ENCODE peak calls at places on chromosomes 13 and 19, in eight cellular contexts. A is body of pancreas, O is endodermal cell, X is thoracic aorta, L is esophagus squamous epithelium, K is neuronal stem cell, E is ovary, N is heart left ventricle. J is an unnamed sample. For H3K4me1, the result is how much of the 10 kb centered on the place peaks cover.

GRCh38 chr13:97339019-97339988 is 94.7 kb upstream of the RAP2A start:
- DNase-seq in A (peak), O (no peak), X (peak), L (no peak), K (no peak), E (peak), N (peak), J (no peak)

GRCh38 chr19:49869009-49869483 is 1.7 kb upstream of the PNKP start:
- DNase-seq in A (no peak), O (no peak), X (no peak), L (no peak), K (no peak), E (no peak), N (no peak), J (no peak)

GRCh38 chr19:29266603-29267002 is 53.7 kb upstream of the UQCRFS1 start:
- DNase-seq in A (no peak), O (peak), X (no peak), L (no peak), K (no peak), E (no peak), N (no peak), J (no peak)

GRCh38 chr13:65921933-65922332 is 1308.2 kb downstream of the PCDH9 start:
- DNase-seq in A (no peak), O (no peak), X (no peak), L (no peak), K (no peak), E (no peak), N (no peak), J (no peak)

GRCh38 chr19:58543826-58544590 is at the start of gene TRIM28:
- DNase-seq in A (peak), O (peak), X (peak), L (no peak), K (peak), E (peak), N (peak), J (peak)

GRCh38 chr13:75373988-75374387 is 108.0 kb downstream of the TBC1D4 start:
- DNase-seq in A (no peak), O (no peak), X (no peak), L (no peak), K (no peak), E (no peak), N (no peak), J (no peak)

GRCh38 chr19:29587518-29587986 is 18.5 kb upstream of the POP4 start:
- DNase-seq in A (no peak), O (no peak), X (no peak), L (no peak), K (no peak), E (no peak), N (no peak), J (no peak)

GRCh38 chr13:32409561-32410440 is 18.1 kb downstream of the N4BP2L1 start:
- DNase-seq in A (peak), O (peak), X (no peak), L (no peak), K (no peak), E (peak), N (peak), J (peak)

GRCh38 chr19:47839913-47840312 is 18.2 kb downstream of the CRX start:
- DNase-seq in A (no peak), O (peak), X (no peak), L (no peak), K (no peak), E (no peak), N (no peak), J (peak)

GRCh38 chr19:16922949-16923348 is 34.1 kb downstream of the F2RL3 start:
- DNase-seq in A (no peak), O (no peak), X (no peak), L (no peak), K (no peak), E (no peak), N (no peak), J (no peak)

GRCh38 chr13:25966086-25966485 is 85.7 kb downstream of the SHISA2 start:
- DNase-seq in A (no peak), O (no peak), X (no peak), L (no peak), K (no peak), E (no peak), N (no peak), J (no peak)

GRCh38 chr13:31725841-31726240 is 13.5 kb upstream of the RXFP2 start:
- DNase-seq in A (no peak), O (no peak), X (no peak), L (no peak), K (no peak), E (no peak), N (no peak), J (no peak)

GRCh38 chr13:30792257-30793000 is 57.1 kb downstream of the ALOX5AP start:
- DNase-seq in A (peak), O (peak), X (peak), L (no peak), K (peak), E (peak), N (peak), J (peak)

GRCh38 chr19:47826800-47827199 is 5.1 kb downstream of the CRX start:
- DNase-seq in A (no peak), O (no peak), X (no peak), L (no peak), K (no peak), E (no peak), N (no peak), J (no peak)

GRCh38 chr19:55383789-55384575 is at the start of gene TMEM238:
- DNase-seq in A (peak), O (peak), X (no peak), L (no peak), K (peak), E (peak), N (peak), J (peak)

GRCh38 chr13:56861472-56861871 is 279.2 kb upstream of the PRR20A start:
- DNase-seq in A (no peak), O (no peak), X (no peak), L (no peak), K (no peak), E (no peak), N (no peak), J (no peak)

GRCh38 chr19:5631511-5632240 is 8.8 kb downstream of the SAFB start:
- DNase-seq in A (no peak), O (no peak), X (no peak), L (no peak), K (no peak), E (no peak), N (no peak), J (no peak)
- H3K4me3 ChIP-seq in A (no peak), O (no peak), X (peak), L (no peak), K (no peak), E (peak), N (no peak), J (no peak)

DNA sequence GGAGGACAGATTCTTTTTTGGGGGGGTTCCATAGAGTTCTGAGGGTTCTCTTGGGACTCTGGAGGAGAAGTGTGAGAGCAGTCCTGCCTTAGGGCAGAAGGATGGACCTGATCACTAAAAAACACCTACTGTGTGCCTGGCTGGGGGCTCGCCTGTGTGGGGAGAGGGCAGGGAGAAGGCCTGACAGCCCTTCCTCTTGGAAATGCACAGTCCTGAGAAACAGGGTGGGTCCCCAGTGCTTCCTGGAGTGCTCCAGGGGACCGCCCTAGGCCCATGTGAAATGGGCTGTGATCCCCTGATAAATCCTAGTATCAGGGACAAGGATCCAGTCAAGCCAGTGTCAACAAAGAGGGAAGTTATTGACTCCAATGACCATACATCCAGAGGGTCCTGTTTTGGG is 13.5 kb downstream of the BCKDHA start:
- DNase-seq in A (no peak), O (no peak), X (no peak), L (no peak), K (no peak), E (no peak), N (no peak), J (no peak)
- H3K4me1 ChIP-seq in A (under half), O (under half), X (under half), L (half or more), K (under half), E (under half), N (half or more), J (under half)

DNA sequence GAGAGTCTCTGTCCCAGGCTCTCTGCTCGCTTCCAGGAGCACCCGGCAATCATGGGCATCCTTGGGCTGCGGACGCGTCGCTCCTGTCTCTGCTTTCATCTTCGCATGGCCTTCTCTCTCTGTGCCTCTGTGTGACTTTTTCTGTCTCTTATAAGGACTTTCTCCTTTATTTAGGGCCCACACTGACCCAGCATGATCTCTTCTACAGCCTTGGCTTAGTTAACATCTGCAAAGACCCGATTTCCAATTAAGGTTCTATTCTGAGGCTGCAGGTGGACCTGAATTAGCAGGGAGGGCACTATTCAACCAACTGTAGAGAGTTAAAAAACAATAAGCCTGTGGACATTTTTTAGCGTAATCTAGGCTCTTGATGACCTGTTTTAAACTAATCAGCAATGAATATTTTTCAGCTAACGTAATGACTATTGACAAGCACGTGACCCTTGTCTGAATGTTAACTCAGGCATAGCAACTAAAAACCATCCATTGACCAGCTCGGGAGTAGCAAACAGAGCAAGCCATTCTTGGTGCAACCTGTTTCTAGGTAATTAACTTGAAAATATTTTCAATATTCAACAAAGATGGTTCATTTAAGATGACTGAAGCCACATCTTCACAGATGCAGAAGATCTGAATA is 15.2 kb downstream of the F10 start:
- DNase-seq in A (no peak), O (peak), X (no peak), L (no peak), K (no peak), E (no peak), N (no peak), J (peak)
- H3K27ac ChIP-seq in A (peak), O (no peak), X (no peak), L (no peak), K (peak), E (no peak), N (no peak), J (peak)

DNA sequence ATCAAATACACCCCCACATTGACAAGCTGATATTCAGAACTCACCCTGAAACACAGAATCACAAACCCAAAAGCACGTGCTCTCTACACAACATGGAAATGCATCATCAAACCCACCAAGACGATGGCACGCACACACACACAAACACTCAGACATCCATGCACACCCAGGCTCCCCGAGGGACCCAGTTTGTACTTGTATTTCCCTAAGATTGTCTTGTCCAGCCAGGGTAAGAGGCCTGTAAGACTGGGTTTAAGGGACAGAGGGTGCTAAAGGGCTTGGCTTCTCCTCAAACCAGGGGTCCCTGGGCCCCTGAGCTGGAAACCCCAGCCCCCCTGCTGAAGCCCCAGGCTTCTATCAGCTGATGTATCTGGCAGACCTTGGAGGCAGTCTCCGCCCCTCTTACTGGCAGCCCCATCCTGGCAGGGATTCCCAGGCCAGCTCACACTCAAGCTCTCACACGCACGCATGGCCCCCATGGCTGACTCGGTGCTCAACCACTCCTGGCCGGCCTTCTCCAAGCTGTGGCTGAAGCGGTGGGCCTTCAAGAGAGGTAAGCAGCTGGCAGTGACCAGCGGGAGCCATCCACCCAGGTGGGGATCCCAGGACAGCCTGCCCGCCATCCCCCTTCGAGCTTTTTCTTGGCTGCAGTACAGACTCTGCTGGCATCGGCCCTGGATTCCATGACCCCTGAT is 6.6 kb downstream of the ARHGEF18 start:
- DNase-seq in A (no peak), O (no peak), X (no peak), L (no peak), K (no peak), E (no peak), N (no peak), J (no peak)
- H3K4me3 ChIP-seq in A (no peak), O (no peak), X (no peak), L (no peak), K (peak), E (peak), N (no peak), J (no peak)

DNA sequence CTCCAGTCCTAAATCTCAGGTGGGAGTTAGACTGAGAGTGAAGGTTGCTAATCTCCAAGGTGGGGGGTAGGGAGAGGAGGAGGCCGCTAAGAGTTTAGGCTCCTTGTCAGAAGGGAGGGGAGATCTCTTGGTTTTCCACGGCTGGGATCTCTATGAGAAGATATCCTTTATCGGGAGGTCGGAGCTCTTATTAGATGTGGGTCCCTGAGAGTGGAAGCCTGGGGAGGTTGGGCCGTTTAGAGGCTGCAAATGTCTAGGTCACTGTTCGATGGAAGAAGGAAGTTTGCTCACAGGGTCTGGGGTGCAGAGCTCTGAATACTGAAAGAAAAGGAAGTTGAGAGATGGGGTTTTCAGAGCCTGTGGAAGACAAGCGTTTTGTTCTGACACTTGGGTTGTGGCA is 3.8 kb downstream of the MYADM start:
- DNase-seq in A (no peak), O (no peak), X (no peak), L (no peak), K (no peak), E (no peak), N (no peak), J (no peak)
- H3K4me1 ChIP-seq in A (under half), O (under half), X (under half), L (half or more), K (under half), E (under half), N (half or more), J (under half)

DNA sequence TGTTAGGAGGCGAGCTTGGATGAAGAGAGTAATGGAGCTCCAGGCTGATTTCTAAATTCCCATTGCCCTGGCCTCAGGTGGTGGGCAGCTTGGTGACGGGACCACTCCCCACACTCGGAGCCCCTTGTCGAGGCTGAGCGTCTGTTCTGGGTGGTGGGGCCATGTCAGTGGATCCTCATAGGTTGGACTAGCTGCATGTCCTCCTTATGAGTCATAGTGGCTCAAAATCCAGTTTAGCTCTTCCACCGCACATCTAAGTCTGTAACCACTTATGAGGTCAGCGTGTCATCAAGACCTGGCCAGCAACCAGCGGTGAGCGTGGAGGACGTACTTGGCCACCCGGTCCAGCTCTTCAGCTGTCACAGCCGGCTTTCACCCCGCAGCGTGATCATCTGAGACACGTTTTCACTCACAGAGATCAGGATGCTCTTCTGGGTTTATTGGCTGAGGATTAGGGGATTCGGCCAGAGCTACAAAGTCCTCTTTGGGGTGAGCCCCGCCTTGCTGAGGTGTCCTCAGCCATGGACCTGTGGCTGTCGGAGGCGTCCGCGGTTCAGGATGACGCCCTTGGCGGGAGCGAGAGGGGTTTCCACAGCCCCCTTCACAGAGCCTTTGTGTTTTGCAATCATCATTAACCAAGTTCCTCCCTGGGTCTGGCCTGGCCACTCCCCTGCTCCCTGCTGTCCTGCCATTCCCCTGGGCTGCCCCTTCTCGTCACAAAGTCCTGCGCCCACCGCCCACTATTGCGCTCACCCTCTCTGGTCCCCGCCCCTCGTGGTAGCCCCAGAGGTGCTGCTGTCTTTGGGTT is 41.9 kb downstream of the ADPRHL1 start:
- DNase-seq in A (peak), O (no peak), X (peak), L (no peak), K (no peak), E (no peak), N (peak), J (peak)
- H3K27ac ChIP-seq in A (no peak), O (no peak), X (peak), L (peak), K (no peak), E (no peak), N (peak), J (no peak)